ENCODE peak calls at places on chromosome 6, in ten cellular contexts. D, F, C, Q, E, I, S, O, X and K are unnamed samples.
A peak's percentile ranks its signal among the peaks of the same experiment; 100 is the strongest.

GRCh38 chr6:154848580-154848979 is 115.4 kb downstream of the SCAF8 start:
- DNase-seq in D (no peak), F (no peak), C (no peak), Q (no peak), E (no peak), I (no peak), S (no peak), O (no peak), X (no peak), K (no peak)

GRCh38 chr6:99178168-99178567 is 171.3 kb downstream of the FAXC start:
- DNase-seq in D (no peak), F (no peak), C (no peak), Q (no peak), E (no peak), I (no peak), S (peak; percentile 29), O (no peak), X (no peak), K (no peak)

GRCh38 chr6:70857387-70858077 is 99.3 kb downstream of the B3GAT2 start:
- DNase-seq in D (no peak), F (no peak), C (no peak), Q (no peak), E (no peak), I (no peak), S (no peak), O (no peak), X (no peak), K (no peak)

GRCh38 chr6:43771858-43772570 is 2.0 kb downstream of the VEGFA start:
- DNase-seq in D (peak; percentile 89), F (peak; percentile 51), C (no peak), Q (peak; percentile 70), E (peak; percentile 81), I (peak; percentile 86), S (peak; percentile 69), O (peak; percentile 81), X (peak; percentile 86), K (peak; percentile 76)

GRCh38 chr6:40138273-40138720 is 204.0 kb upstream of the MOCS1 start:
- DNase-seq in D (no peak), F (no peak), C (no peak), Q (no peak), E (no peak), I (no peak), S (no peak), O (peak; percentile 66), X (peak; percentile 62), K (no peak)

GRCh38 chr6:160248538-160248937 is 10.1 kb downstream of the SLC22A2 start:
- DNase-seq in D (no peak), F (no peak), C (no peak), Q (no peak), E (no peak), I (peak; percentile 64), S (no peak), O (no peak), X (no peak), K (no peak)

GRCh38 chr6:45387236-45387635 is 9.5 kb upstream of the SUPT3H start:
- DNase-seq in D (no peak), F (no peak), C (no peak), Q (no peak), E (no peak), I (no peak), S (no peak), O (no peak), X (no peak), K (no peak)

GRCh38 chr6:159098636-159099106 is 53.9 kb upstream of the TAGAP start:
- DNase-seq in D (no peak), F (no peak), C (no peak), Q (no peak), E (peak; percentile 31), I (no peak), S (no peak), O (no peak), X (no peak), K (no peak)

GRCh38 chr6:35706468-35706867 is 17.8 kb upstream of the FKBP5 start:
- DNase-seq in D (no peak), F (no peak), C (no peak), Q (no peak), E (no peak), I (no peak), S (no peak), O (no peak), X (no peak), K (no peak)

GRCh38 chr6:139539852-139540251 is 165.4 kb upstream of the CITED2 start:
- DNase-seq in D (peak; percentile 83), F (no peak), C (peak; percentile 85), Q (peak; percentile 65), E (peak; percentile 75), I (peak; percentile 40), S (peak; percentile 74), O (peak; percentile 67), X (peak; percentile 42), K (no peak)

GRCh38 chr6:110482774-110483400 is 6.5 kb upstream of the SLC22A16 start:
- DNase-seq in D (no peak), F (no peak), C (no peak), Q (no peak), E (no peak), I (no peak), S (no peak), O (no peak), X (no peak), K (no peak)

GRCh38 chr6:167856999-167857660 is 30.4 kb downstream of the AFDN start:
- DNase-seq in D (no peak), F (peak; percentile 49), C (peak; percentile 78), Q (no peak), E (no peak), I (no peak), S (no peak), O (no peak), X (no peak), K (no peak)

GRCh38 chr6:359261-360035 is 32.1 kb upstream of the IRF4 start:
- DNase-seq in D (no peak), F (no peak), C (no peak), Q (no peak), E (no peak), I (no peak), S (no peak), O (no peak), X (no peak), K (no peak)
- H3K9me3 ChIP-seq in D (no peaks in the 10 kb centered on the region), F (peaks cover 3% of the 10 kb centered on the region), C (peaks cover 5% of the 10 kb centered on the region), Q (peaks cover 8% of the 10 kb centered on the region), E (peaks cover 26% of the 10 kb centered on the region), I (no peaks in the 10 kb centered on the region), S (peaks cover 6% of the 10 kb centered on the region), O (no peaks in the 10 kb centered on the region), X (no peaks in the 10 kb centered on the region), K (peaks cover 51% of the 10 kb centered on the region)

GRCh38 chr6:83870649-83871048 is 11.2 kb downstream of the CYB5R4 start:
- DNase-seq in D (no peak), F (no peak), C (no peak), Q (no peak), E (no peak), I (no peak), S (no peak), O (no peak), X (no peak), K (no peak)
- H3K9me3 ChIP-seq in D (no peaks in the 10 kb centered on the region), F (no peaks in the 10 kb centered on the region), C (no peaks in the 10 kb centered on the region), Q (no peaks in the 10 kb centered on the region), E (peaks cover 24% of the 10 kb centered on the region), I (no peaks in the 10 kb centered on the region), S (no peaks in the 10 kb centered on the region), O (no peaks in the 10 kb centered on the region), X (no peaks in the 10 kb centered on the region), K (peaks cover 7% of the 10 kb centered on the region)

GRCh38 chr6:30282522-30282921 is 44.2 kb upstream of the TRIM39 start:
- DNase-seq in D (no peak), F (no peak), C (no peak), Q (no peak), E (no peak), I (no peak), S (no peak), O (no peak), X (no peak), K (no peak)
- H3K9me3 ChIP-seq in D (peaks cover 4% of the 10 kb centered on the region), F (no peaks in the 10 kb centered on the region), C (peaks cover 45% of the 10 kb centered on the region), Q (peaks cover 22% of the 10 kb centered on the region), E (peaks cover 96% of the 10 kb centered on the region), I (no peaks in the 10 kb centered on the region), S (peaks cover 97% of the 10 kb centered on the region), O (peaks cover 6% of the 10 kb centered on the region), X (peaks cover 66% of the 10 kb centered on the region), K (peaks cover 25% of the 10 kb centered on the region)

DNA sequence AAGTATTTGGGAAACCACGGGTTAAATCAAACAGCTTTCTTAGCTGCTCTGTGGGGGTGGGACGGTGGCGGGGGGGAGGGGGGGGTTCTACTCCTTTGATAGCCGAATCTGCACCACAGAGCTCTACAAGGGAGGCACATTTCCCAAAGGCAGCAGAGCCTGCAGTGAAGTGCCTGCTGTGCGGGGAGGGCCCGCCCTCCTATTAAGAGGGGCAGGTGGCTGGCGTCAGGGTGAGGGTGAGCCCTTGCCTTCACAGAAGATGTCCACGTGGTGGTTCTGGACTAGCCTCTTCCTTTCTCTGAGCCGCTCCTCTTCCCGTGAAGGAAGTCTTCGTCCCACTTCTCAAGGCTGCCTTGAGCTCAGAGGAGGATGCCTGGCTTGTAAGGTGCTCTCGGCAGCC is 174.9 kb upstream of the THBS2 start:
- DNase-seq in D (no peak), F (no peak), C (no peak), Q (no peak), E (no peak), I (peak; percentile 18), S (no peak), O (no peak), X (no peak), K (no peak)
- H3K9me3 ChIP-seq in D (no peaks in the 10 kb centered on the region), F (no peaks in the 10 kb centered on the region), C (peaks cover 13% of the 10 kb centered on the region), Q (peaks cover 16% of the 10 kb centered on the region), E (peaks cover 34% of the 10 kb centered on the region), I (no peaks in the 10 kb centered on the region), S (peaks cover 8% of the 10 kb centered on the region), O (no peaks in the 10 kb centered on the region), X (peaks cover 16% of the 10 kb centered on the region), K (no peaks in the 10 kb centered on the region)